ENCODE peak calls at places on chromosomes 16 and 17, in four cellular contexts. One of them, this sample, is unnamed.

GRCh38 chr16:27892879-27893278 is 170.6 kb downstream of the GSG1L start:
- DNase-seq in K562: no peak
- DNase-seq in IMR-90: no peak
- DNase-seq in endothelial cell of umbilical vein: no peak
- DNase-seq in this sample: no peak

GRCh38 chr16:89848974-89849373 is 20.7 kb downstream of the SPIRE2 start:
- DNase-seq in K562: no peak
- DNase-seq in IMR-90: no peak
- DNase-seq in endothelial cell of umbilical vein: no peak
- DNase-seq in this sample: no peak

GRCh38 chr16:17459903-17460521 is 10.7 kb downstream of the XYLT1 start:
- DNase-seq in K562: no peak
- DNase-seq in IMR-90: no peak
- DNase-seq in endothelial cell of umbilical vein: no peak
- DNase-seq in this sample: no peak

GRCh38 chr17:18124346-18125126 is 16.0 kb downstream of the MYO15A start:
- DNase-seq in K562: peak; percentile 25
- DNase-seq in IMR-90: peak; percentile 11
- DNase-seq in endothelial cell of umbilical vein: no peak
- DNase-seq in this sample: no peak

GRCh38 chr16:57069053-57069452 is 23.3 kb upstream of the CPNE2 start:
- DNase-seq in K562: no peak
- DNase-seq in IMR-90: no peak
- DNase-seq in endothelial cell of umbilical vein: no peak
- DNase-seq in this sample: no peak

GRCh38 chr17:33049781-33050414 is 58.3 kb downstream of the SPACA3 start:
- DNase-seq in K562: peak; percentile 77
- DNase-seq in IMR-90: peak; percentile 48
- DNase-seq in endothelial cell of umbilical vein: peak; percentile 32
- DNase-seq in this sample: no peak

GRCh38 chr16:58197314-58198012 is 443 bp downstream of the CSNK2A2 start:
- DNase-seq in K562: peak; percentile 50
- DNase-seq in IMR-90: no peak
- DNase-seq in endothelial cell of umbilical vein: no peak
- DNase-seq in this sample: no peak

GRCh38 chr16:75576384-75576811 is 10.2 kb downstream of the GABARAPL2 start:
- DNase-seq in K562: no peak
- DNase-seq in IMR-90: no peak
- DNase-seq in endothelial cell of umbilical vein: no peak
- DNase-seq in this sample: no peak

GRCh38 chr16:578870-579405 is 9.2 kb downstream of the PIGQ start:
- DNase-seq in K562: peak; percentile 86
- DNase-seq in IMR-90: peak; percentile 65
- DNase-seq in endothelial cell of umbilical vein: peak; percentile 76
- DNase-seq in this sample: no peak

GRCh38 chr17:38619451-38619795 is 13.7 kb upstream of the SRCIN1 start:
- DNase-seq in K562: no peak
- DNase-seq in IMR-90: no peak
- DNase-seq in endothelial cell of umbilical vein: no peak
- DNase-seq in this sample: no peak

GRCh38 chr16:58507963-58508670 is 7.2 kb upstream of the SETD6 start:
- DNase-seq in K562: no peak
- DNase-seq in IMR-90: no peak
- DNase-seq in endothelial cell of umbilical vein: no peak
- DNase-seq in this sample: no peak

GRCh38 chr17:57309479-57309878 is 53.2 kb downstream of the MSI2 start:
- DNase-seq in K562: no peak
- DNase-seq in IMR-90: no peak
- DNase-seq in endothelial cell of umbilical vein: no peak
- DNase-seq in this sample: no peak

GRCh38 chr17:1228752-1229353 is 41.4 kb upstream of the BHLHA9 start:
- DNase-seq in K562: no peak
- DNase-seq in IMR-90: no peak
- DNase-seq in endothelial cell of umbilical vein: no peak
- DNase-seq in this sample: no peak

GRCh38 chr16:2946649-2947048 is 17.4 kb upstream of the KREMEN2 start:
- DNase-seq in K562: no peak
- DNase-seq in IMR-90: no peak
- DNase-seq in endothelial cell of umbilical vein: no peak
- DNase-seq in this sample: no peak

GRCh38 chr17:29927546-29927945 is 2.5 kb downstream of the SSH2 start:
- DNase-seq in K562: no peak
- DNase-seq in IMR-90: no peak
- DNase-seq in endothelial cell of umbilical vein: peak; percentile 86
- DNase-seq in this sample: no peak

GRCh38 chr17:2025622-2026309 is 632 bp upstream of the RTN4RL1 start:
- DNase-seq in K562: peak; percentile 54
- DNase-seq in IMR-90: peak; percentile 57
- DNase-seq in endothelial cell of umbilical vein: peak; percentile 56
- DNase-seq in this sample: no peak

GRCh38 chr16:86573215-86573614 is 5.1 kb upstream of the FOXL1 start:
- DNase-seq in K562: no peak
- DNase-seq in IMR-90: no peak
- DNase-seq in endothelial cell of umbilical vein: no peak
- DNase-seq in this sample: no peak

GRCh38 chr16:10941127-10941933 is 938 bp downstream of the DEXI start:
- DNase-seq in K562: no peak
- DNase-seq in IMR-90: no peak
- DNase-seq in endothelial cell of umbilical vein: no peak
- DNase-seq in this sample: no peak

GRCh38 chr16:9378876-9379275 is 287.4 kb downstream of the HAPSTR1 start:
- DNase-seq in K562: no peak
- DNase-seq in IMR-90: no peak
- DNase-seq in endothelial cell of umbilical vein: peak; percentile 31
- DNase-seq in this sample: no peak

GRCh38 chr16:69089091-69089912 is 16.2 kb upstream of the HAS3 start:
- DNase-seq in K562: peak; percentile 43
- DNase-seq in IMR-90: peak; percentile 53
- DNase-seq in endothelial cell of umbilical vein: peak; percentile 65
- DNase-seq in this sample: no peak

GRCh38 chr16:85082553-85083050 is 29.7 kb downstream of the CIBAR2 start:
- DNase-seq in K562: no peak
- DNase-seq in IMR-90: no peak
- DNase-seq in endothelial cell of umbilical vein: no peak
- DNase-seq in this sample: no peak

GRCh38 chr17:64130559-64131001 is 636 bp upstream of the ERN1 start:
- DNase-seq in K562: no peak
- DNase-seq in IMR-90: peak; percentile 80
- DNase-seq in endothelial cell of umbilical vein: peak; percentile 83
- DNase-seq in this sample: no peak

GRCh38 chr17:83100220-83100852 is 20.9 kb downstream of the METRNL start:
- DNase-seq in K562: no peak
- DNase-seq in IMR-90: no peak
- DNase-seq in endothelial cell of umbilical vein: no peak
- DNase-seq in this sample: no peak

GRCh38 chr17:81959362-81960129 is 1.4 kb downstream of the NOTUM start:
- DNase-seq in K562: peak; percentile 85
- DNase-seq in IMR-90: peak; percentile 24
- DNase-seq in endothelial cell of umbilical vein: peak; percentile 18
- DNase-seq in this sample: no peak

GRCh38 chr17:48722201-48722907 is at the start of gene PRAC1:
- DNase-seq in K562: no peak
- DNase-seq in IMR-90: no peak
- DNase-seq in endothelial cell of umbilical vein: no peak
- DNase-seq in this sample: no peak

GRCh38 chr16:16928532-16929101 is 542.1 kb downstream of the XYLT1 start:
- DNase-seq in K562: no peak
- DNase-seq in IMR-90: no peak
- DNase-seq in endothelial cell of umbilical vein: no peak
- DNase-seq in this sample: no peak

GRCh38 chr16:87860553-87861299 is 8.6 kb downstream of the SLC7A5 start:
- DNase-seq in K562: peak; percentile 49
- DNase-seq in IMR-90: peak; percentile 78
- DNase-seq in endothelial cell of umbilical vein: peak; percentile 38
- DNase-seq in this sample: no peak
- H3K4me1 ChIP-seq in K562: peaks cover 69% of the 10 kb centered on the region
- H3K4me1 ChIP-seq in IMR-90: peaks cover 20% of the 10 kb centered on the region
- H3K4me1 ChIP-seq in endothelial cell of umbilical vein: peaks cover 4% of the 10 kb centered on the region
- H3K4me1 ChIP-seq in this sample: peaks cover 64% of the 10 kb centered on the region

GRCh38 chr17:68420065-68420847 is 37.0 kb downstream of the WIPI1 start:
- DNase-seq in K562: no peak
- DNase-seq in IMR-90: no peak
- DNase-seq in endothelial cell of umbilical vein: no peak
- DNase-seq in this sample: no peak

GRCh38 chr17:68418876-68419275 is 38.4 kb downstream of the WIPI1 start:
- DNase-seq in K562: no peak
- DNase-seq in IMR-90: peak; percentile 47
- DNase-seq in endothelial cell of umbilical vein: peak; percentile 28
- DNase-seq in this sample: no peak

GRCh38 chr17:68422821-68423220 is 34.5 kb downstream of the WIPI1 start:
- DNase-seq in K562: no peak
- DNase-seq in IMR-90: no peak
- DNase-seq in endothelial cell of umbilical vein: no peak
- DNase-seq in this sample: no peak

GRCh38 chr17:68423251-68423650 is 34.0 kb downstream of the WIPI1 start:
- DNase-seq in K562: no peak
- DNase-seq in IMR-90: no peak
- DNase-seq in endothelial cell of umbilical vein: no peak
- DNase-seq in this sample: no peak

GRCh38 chr17:68421486-68421885 is 35.8 kb downstream of the WIPI1 start:
- DNase-seq in K562: no peak
- DNase-seq in IMR-90: no peak
- DNase-seq in endothelial cell of umbilical vein: no peak
- DNase-seq in this sample: no peak
- H3K9me1 ChIP-seq in K562: no peaks in the 10 kb centered on the region
- H3K9me1 ChIP-seq in IMR-90: no peaks in the 10 kb centered on the region
- H3K9me1 ChIP-seq in endothelial cell of umbilical vein: no peaks in the 10 kb centered on the region
- H3K9me1 ChIP-seq in this sample: no peaks in the 10 kb centered on the region

GRCh38 chr17:27868565-27868964 is 24.6 kb downstream of the LYRM9 start:
- DNase-seq in K562: no peak
- DNase-seq in IMR-90: no peak
- DNase-seq in endothelial cell of umbilical vein: no peak
- DNase-seq in this sample: no peak
- H3K36me3 ChIP-seq in K562: no peaks in the 10 kb centered on the region
- H3K36me3 ChIP-seq in IMR-90: no peaks in the 10 kb centered on the region
- H3K36me3 ChIP-seq in endothelial cell of umbilical vein: no peaks in the 10 kb centered on the region
- H3K36me3 ChIP-seq in this sample: no peaks in the 10 kb centered on the region

GRCh38 chr16:48906076-48906475 is 296.1 kb upstream of the N4BP1 start:
- DNase-seq in K562: no peak
- DNase-seq in IMR-90: no peak
- DNase-seq in endothelial cell of umbilical vein: no peak
- DNase-seq in this sample: no peak
- H3K4me1 ChIP-seq in K562: no peaks in the 10 kb centered on the region
- H3K4me1 ChIP-seq in IMR-90: no peaks in the 10 kb centered on the region
- H3K4me1 ChIP-seq in endothelial cell of umbilical vein: no peaks in the 10 kb centered on the region
- H3K4me1 ChIP-seq in this sample: peaks cover 2% of the 10 kb centered on the region

GRCh38 chr16:67667434-67667816 is 811 bp downstream of the C16orf86 start:
- DNase-seq in K562: no peak
- DNase-seq in IMR-90: no peak
- DNase-seq in endothelial cell of umbilical vein: no peak
- DNase-seq in this sample: no peak
- H3K9me1 ChIP-seq in K562: no peaks in the 10 kb centered on the region
- H3K9me1 ChIP-seq in IMR-90: no peaks in the 10 kb centered on the region
- H3K9me1 ChIP-seq in endothelial cell of umbilical vein: no peaks in the 10 kb centered on the region
- H3K9me1 ChIP-seq in this sample: no peaks in the 10 kb centered on the region